ENCODE peak calls at places on chromosomes 5 and 9, in nine cellular contexts. G is iris pigment epithelial cell; W is HEK293T; B is NCI-H2081 treated with DMSO at 0.1 percent for 48 hours; S is H9; Q is GM19239; U is activated T-cell treated with anti-CD3 and anti-CD28 coated beads, Interleukin-2, amount 50 U/mL, for 4 hours; N is immature natural killer cell; O is COR-L47. X is an unnamed sample.

GRCh38 chr9:69645488-69645887 is 26.7 kb downstream of the APBA1 start:
- DNase-seq in G (no peak), W (no peak), B (no peak), S (peak; percentile 49), Q (no peak), U (no peak), N (no peak), O (no peak), X (no peak)

GRCh38 chr9:21605489-21605931 is 123.4 kb upstream of the IFNE start:
- DNase-seq in G (peak; percentile 94), W (no peak), B (no peak), S (no peak), Q (no peak), U (no peak), N (no peak), O (no peak), X (no peak)

GRCh38 chr5:127650649-127651048 is 1.8 kb downstream of the CTXN3 start:
- DNase-seq in G (peak; percentile 92), W (no peak), B (no peak), S (no peak), Q (no peak), U (no peak), N (no peak), O (no peak), X (no peak)

GRCh38 chr9:135476981-135477380 is 2.6 kb upstream of the PPP1R26 start:
- DNase-seq in G (peak; percentile 22), W (no peak), B (no peak), S (no peak), Q (no peak), U (no peak), N (no peak), O (no peak), X (no peak)

GRCh38 chr5:1127991-1128785 is 16.3 kb upstream of the SLC12A7 start:
- DNase-seq in G (no peak), W (no peak), B (peak; percentile 15), S (no peak), Q (no peak), U (no peak), N (no peak), O (peak; percentile 79), X (no peak)

GRCh38 chr9:78132688-78133033 is 101.0 kb upstream of the GNAQ start:
- DNase-seq in G (peak; percentile 15), W (no peak), B (no peak), S (no peak), Q (no peak), U (no peak), N (peak; percentile 36), O (no peak), X (no peak)

GRCh38 chr9:120363697-120364096 is 216.3 kb downstream of the CDK5RAP2 start:
- DNase-seq in G (no peak), W (no peak), B (no peak), S (no peak), Q (no peak), U (no peak), N (no peak), O (no peak), X (no peak)

GRCh38 chr9:20407013-20407412 is 215.3 kb downstream of the MLLT3 start:
- DNase-seq in G (peak; percentile 10), W (no peak), B (no peak), S (no peak), Q (no peak), U (no peak), N (no peak), O (no peak), X (no peak)

GRCh38 chr9:34633851-34634550 is 3.6 kb downstream of the SIGMAR1 start:
- DNase-seq in G (peak; percentile 60), W (peak; percentile 75), B (no peak), S (peak; percentile 77), Q (peak; percentile 80), U (peak; percentile 73), N (peak; percentile 77), O (peak; percentile 35), X (peak; percentile 68)

GRCh38 chr5:111439473-111440075 is 72.8 kb downstream of the STARD4 start:
- DNase-seq in G (peak; percentile 16), W (no peak), B (no peak), S (no peak), Q (no peak), U (no peak), N (no peak), O (no peak), X (no peak)

GRCh38 chr5:169265888-169266287 is 35.1 kb downstream of the SLIT3 start:
- DNase-seq in G (peak; percentile 9), W (peak; percentile 29), B (no peak), S (no peak), Q (no peak), U (no peak), N (no peak), O (no peak), X (no peak)

GRCh38 chr9:135886147-135886981 is 21.0 kb downstream of the CAMSAP1 start:
- DNase-seq in G (no peak), W (no peak), B (no peak), S (no peak), Q (no peak), U (no peak), N (no peak), O (no peak), X (no peak)

GRCh38 chr5:117667105-117667504 is 1092.5 kb upstream of the SEMA6A start:
- DNase-seq in G (no peak), W (no peak), B (no peak), S (peak; percentile 33), Q (no peak), U (no peak), N (no peak), O (no peak), X (no peak)

GRCh38 chr5:126066795-126067321 is 356.4 kb upstream of the GRAMD2B start:
- DNase-seq in G (no peak), W (no peak), B (no peak), S (no peak), Q (no peak), U (no peak), N (no peak), O (no peak), X (no peak)

GRCh38 chr9:137252555-137253506 is 1.7 kb downstream of the STPG3 start:
- DNase-seq in G (no peak), W (no peak), B (no peak), S (peak; percentile 69), Q (no peak), U (no peak), N (no peak), O (no peak), X (no peak)

GRCh38 chr9:124894741-124895170 is 32.8 kb downstream of the ARPC5L start:
- DNase-seq in G (peak; percentile 65), W (peak; percentile 18), B (no peak), S (peak; percentile 60), Q (no peak), U (peak; percentile 27), N (peak; percentile 65), O (peak; percentile 13), X (no peak)

GRCh38 chr5:7813576-7813975 is 37.4 kb downstream of the CFAP90 start:
- DNase-seq in G (no peak), W (no peak), B (no peak), S (no peak), Q (no peak), U (no peak), N (no peak), O (no peak), X (no peak)

GRCh38 chr5:33311893-33312292 is 128.9 kb upstream of the TARS1 start:
- DNase-seq in G (peak; percentile 97), W (no peak), B (no peak), S (no peak), Q (no peak), U (no peak), N (no peak), O (no peak), X (no peak)

GRCh38 chr9:113668057-113668456 is 204.5 kb downstream of the RGS3 start:
- DNase-seq in G (no peak), W (no peak), B (no peak), S (no peak), Q (no peak), U (no peak), N (no peak), O (no peak), X (no peak)

GRCh38 chr5:35803221-35803651 is 53.5 kb upstream of the IL7R start:
- DNase-seq in G (peak; percentile 71), W (no peak), B (peak; percentile 46), S (peak; percentile 80), Q (no peak), U (no peak), N (no peak), O (peak; percentile 89), X (no peak)

GRCh38 chr9:118459832-118460425 is 755.7 kb downstream of the TLR4 start:
- DNase-seq in G (no peak), W (no peak), B (peak; percentile 89), S (no peak), Q (no peak), U (no peak), N (no peak), O (peak; percentile 94), X (no peak)

GRCh38 chr9:107778666-107779065 is 289.1 kb upstream of the KLF4 start:
- DNase-seq in G (no peak), W (no peak), B (no peak), S (no peak), Q (no peak), U (no peak), N (no peak), O (no peak), X (no peak)

GRCh38 chr5:39209924-39210323 is 9.4 kb downstream of the FYB1 start:
- DNase-seq in G (no peak), W (no peak), B (no peak), S (peak; percentile 37), Q (no peak), U (peak; percentile 55), N (peak; percentile 85), O (no peak), X (no peak)

GRCh38 chr9:84062538-84062937 is 81.9 kb downstream of the RMI1 start:
- DNase-seq in G (no peak), W (no peak), B (no peak), S (no peak), Q (no peak), U (no peak), N (no peak), O (no peak), X (no peak)

GRCh38 chr5:88952344-88952743 is 69.4 kb upstream of the MEF2C start:
- DNase-seq in G (no peak), W (peak; percentile 27), B (peak; percentile 41), S (no peak), Q (no peak), U (no peak), N (no peak), O (peak; percentile 98), X (no peak)

GRCh38 chr9:98045234-98046160 is 11.0 kb upstream of the NANS start:
- DNase-seq in G (no peak), W (no peak), B (peak; percentile 86), S (no peak), Q (no peak), U (no peak), N (peak; percentile 70), O (no peak), X (no peak)

X was measured in GM12892.